ENCODE peak calls at places on chromosomes 4 and X, in seven cellular contexts. S, R, J, Y, P, V and T are unnamed samples.

GRCh38 chrX:112368371-112368770 is 285.8 kb upstream of the TRPC5 start:
- DNase-seq in S (no peak), R (no peak), J (no peak), Y (no peak), P (peak), V (no peak), T (no peak)

GRCh38 chr4:30721353-30722091 is 1.4 kb downstream of the PCDH7 start:
- DNase-seq in S (peak), R (no peak), J (no peak), Y (no peak), P (peak), V (no peak), T (no peak)

GRCh38 chr4:51870441-51871188 is 27.7 kb downstream of the DCUN1D4 start:
- DNase-seq in S (no peak), R (no peak), J (no peak), Y (no peak), P (no peak), V (no peak), T (no peak)

GRCh38 chr4:92035666-92036065 is 268.1 kb upstream of the GRID2 start:
- DNase-seq in S (no peak), R (no peak), J (no peak), Y (no peak), P (no peak), V (no peak), T (no peak)

GRCh38 chrX:48695925-48696300 is 621 bp upstream of the SUV39H1 start:
- DNase-seq in S (no peak), R (no peak), J (no peak), Y (no peak), P (no peak), V (no peak), T (no peak)

GRCh38 chr4:144782345-144782744 is 136.4 kb downstream of the HHIP start:
- DNase-seq in S (no peak), R (no peak), J (no peak), Y (no peak), P (no peak), V (no peak), T (no peak)

GRCh38 chr4:92599044-92599443 is 295.3 kb downstream of the GRID2 start:
- DNase-seq in S (no peak), R (no peak), J (no peak), Y (no peak), P (no peak), V (no peak), T (no peak)

GRCh38 chr4:187493661-187494060 is 501.9 kb upstream of the ZFP42 start:
- DNase-seq in S (no peak), R (no peak), J (no peak), Y (no peak), P (no peak), V (no peak), T (no peak)

GRCh38 chr4:142383354-142383753 is 462.7 kb downstream of the INPP4B start:
- DNase-seq in S (no peak), R (no peak), J (no peak), Y (no peak), P (no peak), V (no peak), T (no peak)